ENCODE peak calls at places on chromosomes 16 and 17, in ten cellular contexts. Q is GM23248, M is SK-N-SH, R is HCT116, D is OCI-LY7, B is MM.1S, T is hepatocyte, X is PC-3, F is Karpas-422, G is PC-9. H is an unnamed sample.

GRCh38 chr17:17702370-17702769 is 21.1 kb downstream of the RAI1 start:
- DNase-seq in B (no peak), D (no peak), Q (no peak), M (no peak), G (no peak), X (no peak), F (peak; percentile 67), T (no peak), R (no peak), H (no peak)

GRCh38 chr17:63635313-63635712 is 13.1 kb downstream of the MAP3K3 start:
- DNase-seq in Q (no peak), R (no peak), G (no peak), F (no peak), X (no peak), T (no peak), M (no peak), D (no peak), B (no peak), H (no peak)

GRCh38 chr16:74611721-74612120 is 4.8 kb upstream of the GLG1 start:
- DNase-seq in X (no peak), Q (peak; percentile 23), B (no peak), M (no peak), G (no peak), F (no peak), R (no peak), T (no peak), D (no peak), H (no peak)

GRCh38 chr16:62194828-62195227 is 158.6 kb upstream of the CDH8 start:
- DNase-seq in B (no peak), T (no peak), X (peak; percentile 9), M (peak; percentile 6), F (peak; percentile 42), R (no peak), G (no peak), D (no peak), Q (no peak), H (peak; percentile 45)

GRCh38 chr16:75697571-75697970 is 3.7 kb downstream of the DUXB start:
- DNase-seq in X (no peak), G (no peak), R (no peak), Q (no peak), F (no peak), D (no peak), B (no peak), T (no peak), M (no peak), H (no peak)

GRCh38 chr17:7281074-7281952 is at the start of gene SLC2A4:
- DNase-seq in D (peak; percentile 96), R (peak; percentile 95), M (peak; percentile 99), X (peak; percentile 95), G (peak; percentile 98), T (peak; percentile 98), B (peak; percentile 95), Q (peak; percentile 97), F (peak; percentile 98), H (peak; percentile 99)

GRCh38 chr17:82765357-82765756 is 13.5 kb downstream of the TBCD start:
- DNase-seq in T (no peak), R (no peak), B (no peak), M (no peak), X (no peak), F (no peak), D (no peak), G (no peak), Q (no peak), H (no peak)

GRCh38 chr17:57902117-57902799 is 52.4 kb upstream of the MRPS23 start:
- DNase-seq in F (no peak), T (no peak), R (no peak), M (no peak), B (no peak), G (no peak), X (no peak), D (peak; percentile 40), Q (no peak), H (no peak)

GRCh38 chr16:81831722-81832126 is 52.6 kb downstream of the PLCG2 start:
- DNase-seq in R (no peak), Q (peak; percentile 19), F (peak; percentile 98), X (no peak), T (no peak), D (peak; percentile 95), B (peak; percentile 82), G (no peak), M (no peak), H (peak; percentile 34)

GRCh38 chr17:3026125-3026855 is 37.1 kb downstream of the OR1D5 start:
- DNase-seq in Q (no peak), M (no peak), X (no peak), B (no peak), T (no peak), F (no peak), D (no peak), G (no peak), R (no peak), H (no peak)

GRCh38 chr17:1035546-1036170 is 38.7 kb downstream of the TIMM22 start:
- DNase-seq in M (peak; percentile 52), R (no peak), X (no peak), G (no peak), B (no peak), Q (peak; percentile 37), F (no peak), T (no peak), D (no peak), H (no peak)

GRCh38 chr16:87371261-87371866 is 12.2 kb downstream of the FBXO31 start:
- DNase-seq in Q (no peak), D (no peak), M (peak; percentile 76), X (no peak), F (no peak), R (no peak), T (no peak), B (no peak), G (no peak), H (no peak)

GRCh38 chr16:87376660-87377059 is 6.9 kb downstream of the FBXO31 start:
- DNase-seq in R (no peak), B (no peak), F (no peak), G (no peak), X (no peak), M (no peak), T (no peak), Q (no peak), D (no peak), H (no peak)

GRCh38 chr16:87372305-87372704 is 11.3 kb downstream of the FBXO31 start:
- DNase-seq in R (no peak), G (no peak), B (no peak), D (no peak), T (no peak), X (no peak), F (no peak), Q (no peak), M (no peak), H (no peak)

GRCh38 chr16:87374313-87374712 is 9.3 kb downstream of the FBXO31 start:
- DNase-seq in M (no peak), D (no peak), X (no peak), F (no peak), G (no peak), Q (no peak), R (no peak), B (no peak), T (no peak), H (no peak)

GRCh38 chr16:87375426-87376135 is 8.0 kb downstream of the FBXO31 start:
- DNase-seq in M (no peak), B (no peak), Q (peak; percentile 71), D (no peak), T (no peak), R (no peak), G (no peak), X (no peak), F (no peak), H (no peak)
- H3K9me2 ChIP-seq in M (no peaks in the 10 kb centered on the region), B (no peaks in the 10 kb centered on the region), Q (no peaks in the 10 kb centered on the region), D (no peaks in the 10 kb centered on the region), T (no peaks in the 10 kb centered on the region), R (no peaks in the 10 kb centered on the region), G (no peaks in the 10 kb centered on the region), X (no peaks in the 10 kb centered on the region), F (no peaks in the 10 kb centered on the region), H (no peaks in the 10 kb centered on the region)

DNA sequence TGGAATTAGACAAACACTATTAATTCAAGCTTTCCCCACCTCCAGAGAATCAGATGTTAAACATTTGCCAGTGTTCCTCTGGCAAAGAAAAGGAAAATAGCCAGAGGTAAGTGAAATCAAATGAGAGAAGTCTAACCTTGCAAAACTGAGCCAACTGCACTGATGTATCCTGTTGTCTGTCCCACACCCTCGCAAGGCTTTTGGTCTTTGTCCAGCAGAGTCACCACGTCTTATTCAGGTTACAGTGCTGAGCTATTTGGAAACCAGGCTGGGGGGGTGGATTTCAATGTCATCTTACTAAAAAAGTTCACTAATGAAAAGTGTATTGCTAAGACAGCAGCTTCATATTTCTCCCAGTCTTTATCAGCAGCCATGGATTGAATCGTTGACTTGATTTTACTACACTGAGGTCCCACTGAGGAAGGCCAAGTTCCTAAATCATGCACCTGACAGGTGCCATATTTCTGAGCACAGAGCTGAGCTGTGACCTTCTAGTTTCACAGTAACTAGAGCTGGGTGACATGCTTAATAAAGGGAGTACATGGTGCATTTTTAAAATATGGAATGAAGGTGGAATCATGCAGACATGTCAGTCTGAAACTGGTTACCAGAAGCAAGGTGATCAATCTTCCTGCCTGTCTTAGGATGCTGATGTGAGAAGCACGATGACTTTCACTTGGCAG is 85.1 kb upstream of the HSBP1 start:
- DNase-seq in F (no peak), Q (peak; percentile 31), B (no peak), D (no peak), X (no peak), G (no peak), T (no peak), R (no peak), M (no peak), H (no peak)
- H3K9me2 ChIP-seq in F (no peaks in the 10 kb centered on the region), Q (no peaks in the 10 kb centered on the region), B (no peaks in the 10 kb centered on the region), D (no peaks in the 10 kb centered on the region), X (no peaks in the 10 kb centered on the region), G (no peaks in the 10 kb centered on the region), T (no peaks in the 10 kb centered on the region), R (no peaks in the 10 kb centered on the region), M (no peaks in the 10 kb centered on the region), H (no peaks in the 10 kb centered on the region)

DNA sequence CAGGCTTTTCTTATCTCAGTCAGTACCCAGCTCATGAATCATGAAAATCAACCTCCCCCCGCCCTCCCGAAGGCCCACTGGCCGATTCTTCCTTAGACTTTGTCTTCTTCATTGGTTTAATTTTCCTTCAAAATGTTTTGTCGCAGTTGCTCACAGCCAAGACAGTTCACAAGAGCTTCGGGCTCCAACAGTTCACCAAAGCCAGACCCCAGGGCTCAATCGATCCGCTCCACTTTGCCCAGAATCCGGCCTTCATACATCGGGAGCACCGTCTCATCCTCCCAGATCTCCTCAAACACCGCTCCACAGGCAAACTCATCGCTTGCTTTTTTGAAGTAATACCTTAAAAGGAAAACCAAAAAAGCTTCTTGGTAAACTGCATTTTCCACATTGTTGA is 31.7 kb downstream of the AXIN2 start:
- DNase-seq in G (no peak), M (no peak), Q (no peak), R (no peak), T (no peak), B (no peak), X (no peak), D (no peak), F (no peak), H (peak; percentile 41)
- H3K9me2 ChIP-seq in G (no peaks in the 10 kb centered on the region), M (no peaks in the 10 kb centered on the region), Q (no peaks in the 10 kb centered on the region), R (no peaks in the 10 kb centered on the region), T (no peaks in the 10 kb centered on the region), B (no peaks in the 10 kb centered on the region), X (no peaks in the 10 kb centered on the region), D (no peaks in the 10 kb centered on the region), F (no peaks in the 10 kb centered on the region), H (no peaks in the 10 kb centered on the region)

DNA sequence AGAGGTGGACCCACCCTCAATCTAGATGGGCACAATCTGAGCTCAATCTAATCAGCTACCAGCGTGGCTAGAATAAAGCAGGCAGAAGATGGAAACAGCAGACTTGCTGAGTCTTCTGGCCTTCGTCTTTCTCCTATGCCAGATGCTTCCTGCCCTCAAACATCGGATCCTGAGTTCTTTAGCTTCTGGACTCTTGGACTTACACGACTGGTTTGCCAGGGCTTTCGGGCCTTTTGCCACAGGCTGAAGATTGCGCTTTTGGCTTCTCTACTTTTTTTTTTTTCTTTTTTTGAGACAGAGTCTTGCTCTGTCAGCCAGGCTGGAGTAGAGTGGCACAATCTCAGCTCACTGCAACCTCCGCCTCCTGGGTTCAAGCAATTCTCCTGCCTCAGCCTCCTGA is 65.1 kb downstream of the UTP18 start:
- DNase-seq in Q (no peak), D (no peak), G (no peak), M (no peak), F (no peak), B (no peak), R (no peak), X (no peak), T (no peak), H (no peak)
- H3K9me2 ChIP-seq in Q (no peaks in the 10 kb centered on the region), D (no peaks in the 10 kb centered on the region), G (no peaks in the 10 kb centered on the region), M (no peaks in the 10 kb centered on the region), F (no peaks in the 10 kb centered on the region), B (no peaks in the 10 kb centered on the region), R (no peaks in the 10 kb centered on the region), X (no peaks in the 10 kb centered on the region), T (no peaks in the 10 kb centered on the region), H (no peaks in the 10 kb centered on the region)

H was measured in GM23338.